ENCODE peak calls at places on chromosomes 12 and 14, in eight cellular contexts. X, L, D, R, V, S, J and H are unnamed samples. For H3K4me1 and H3K36me3, the result is how much of the 10 kb centered on the place peaks cover.

GRCh38 chr12:2976581-2976996 is 17.4 kb downstream of the TEAD4 start:
- DNase-seq in L (peak), V (no peak), D (no peak), X (no peak), J (no peak), R (no peak), S (no peak), H (no peak)

GRCh38 chr14:77882631-77883030 is 82.7 kb downstream of the ADCK1 start:
- DNase-seq in S (peak), D (no peak), R (no peak), L (peak), X (peak), J (no peak), V (peak), H (peak)

GRCh38 chr12:28237423-28237822 is 47.2 kb downstream of the CCDC91 start:
- DNase-seq in J (no peak), S (no peak), R (no peak), D (no peak), L (no peak), V (no peak), X (no peak), H (no peak)

GRCh38 chr14:51682411-51682810 is 30.7 kb downstream of the FRMD6 start:
- DNase-seq in R (no peak), J (peak), D (no peak), S (no peak), X (no peak), V (no peak), L (no peak), H (no peak)

GRCh38 chr14:61508526-61508925 is 186.8 kb upstream of the HIF1A start:
- DNase-seq in D (no peak), L (no peak), J (no peak), X (no peak), V (no peak), R (no peak), S (no peak), H (no peak)

GRCh38 chr12:62950317-62950716 is 15.4 kb upstream of the PPM1H start:
- DNase-seq in X (no peak), S (no peak), V (no peak), R (no peak), D (no peak), L (no peak), J (no peak), H (no peak)

GRCh38 chr12:88185988-88186387 is 43.9 kb downstream of the TMTC3 start:
- DNase-seq in V (no peak), D (no peak), R (no peak), L (no peak), X (no peak), J (peak), S (no peak), H (peak)

GRCh38 chr14:58633831-58634230 is 3.9 kb upstream of the DACT1 start:
- DNase-seq in R (no peak), S (no peak), X (no peak), V (no peak), J (peak), L (no peak), D (no peak), H (no peak)

GRCh38 chr12:128338344-128338743 is 71.4 kb downstream of the TMEM132C start:
- DNase-seq in L (no peak), V (no peak), R (no peak), X (no peak), D (no peak), S (no peak), J (no peak), H (no peak)

GRCh38 chr12:95416111-95416636 is 57.8 kb upstream of the METAP2 start:
- DNase-seq in S (no peak), R (no peak), X (no peak), V (no peak), D (no peak), L (no peak), J (no peak), H (no peak)

GRCh38 chr12:19710811-19711793 is 271.8 kb downstream of the AEBP2 start:
- DNase-seq in V (peak), J (no peak), R (no peak), L (no peak), S (no peak), D (no peak), X (peak), H (no peak)

GRCh38 chr14:92922883-92923743 is at the start of gene CHGA:
- DNase-seq in R (peak), X (no peak), L (peak), S (peak), V (peak), D (peak), J (peak), H (peak)

GRCh38 chr12:126807312-126807711 is 1459.7 kb upstream of the TMEM132C start:
- DNase-seq in D (no peak), X (no peak), L (no peak), S (no peak), V (no peak), R (no peak), J (no peak), H (no peak)

GRCh38 chr12:73181244-73181643 is 909.1 kb downstream of the TRHDE start:
- DNase-seq in R (no peak), S (no peak), D (no peak), L (no peak), X (no peak), J (no peak), V (no peak), H (no peak)

GRCh38 chr12:57753938-57754337 is 965 bp upstream of the MARCHF9 start:
- DNase-seq in S (no peak), J (no peak), V (no peak), L (no peak), R (no peak), D (no peak), X (no peak), H (no peak)

GRCh38 chr12:91616401-91616800 is 433.8 kb upstream of the DCN start:
- DNase-seq in S (no peak), V (no peak), X (no peak), R (no peak), D (no peak), J (no peak), L (no peak), H (no peak)

GRCh38 chr12:88579941-88580871 is at the start of gene KITLG:
- DNase-seq in X (peak), S (peak), V (peak), J (peak), D (peak), R (peak), L (peak), H (peak)

GRCh38 chr12:68919581-68920239 is 13.3 kb downstream of the CPM start:
- DNase-seq in L (no peak), D (no peak), S (no peak), V (no peak), X (no peak), R (peak), J (no peak), H (no peak)

GRCh38 chr14:75752086-75752485 is 91.0 kb downstream of the TTLL5 start:
- DNase-seq in D (no peak), S (no peak), L (no peak), X (no peak), V (no peak), R (no peak), J (no peak), H (no peak)

GRCh38 chr14:36367985-36368774 is 47.7 kb upstream of the MBIP start:
- DNase-seq in V (no peak), L (no peak), D (no peak), R (no peak), J (no peak), X (no peak), S (no peak), H (no peak)

GRCh38 chr14:77099425-77100167 is 1.5 kb downstream of the CIPC start:
- DNase-seq in D (no peak), R (peak), L (no peak), S (no peak), X (no peak), J (peak), V (peak), H (no peak)

GRCh38 chr12:90090929-90091651 is 382.5 kb upstream of the ATP2B1 start:
- DNase-seq in V (peak), L (no peak), J (peak), S (peak), D (peak), X (peak), R (peak), H (peak)

GRCh38 chr14:22400590-22401259 is 188.3 kb downstream of the DAD1 start:
- DNase-seq in J (no peak), X (no peak), D (no peak), R (no peak), S (no peak), L (no peak), V (no peak), H (no peak)

GRCh38 chr12:124461851-124462623 is 105.4 kb downstream of the NCOR2 start:
- DNase-seq in V (no peak), S (no peak), D (no peak), L (no peak), J (peak), R (no peak), X (no peak), H (no peak)

DNA sequence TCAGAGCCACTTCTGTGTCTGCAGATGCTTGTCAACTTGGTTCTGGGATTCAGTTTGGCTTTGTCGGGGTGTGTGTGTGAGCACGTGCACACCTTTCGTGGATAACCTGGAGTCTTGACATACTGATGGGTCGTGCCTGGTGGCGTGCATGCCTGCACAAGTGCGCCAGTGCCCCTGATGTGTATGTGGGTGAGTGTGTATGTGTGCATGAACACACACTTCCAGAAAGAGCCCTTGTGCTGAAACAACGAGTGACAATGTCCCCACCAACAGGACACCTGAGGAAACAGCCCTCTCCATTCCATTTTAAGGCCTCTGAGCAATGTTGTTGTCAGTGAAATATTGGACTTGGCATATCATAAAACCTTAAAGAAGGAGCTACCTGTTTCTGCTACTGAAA is 53.9 kb downstream of the SMUG1 start:
- DNase-seq in L (peak), S (no peak), R (no peak), V (no peak), J (no peak), X (no peak), D (no peak), H (no peak)
- TF ChIP-seq CTCF in L (peak), S (no peak), R (no peak), V (no peak), J (no peak), X (no peak), D (no peak), H (no peak)

DNA sequence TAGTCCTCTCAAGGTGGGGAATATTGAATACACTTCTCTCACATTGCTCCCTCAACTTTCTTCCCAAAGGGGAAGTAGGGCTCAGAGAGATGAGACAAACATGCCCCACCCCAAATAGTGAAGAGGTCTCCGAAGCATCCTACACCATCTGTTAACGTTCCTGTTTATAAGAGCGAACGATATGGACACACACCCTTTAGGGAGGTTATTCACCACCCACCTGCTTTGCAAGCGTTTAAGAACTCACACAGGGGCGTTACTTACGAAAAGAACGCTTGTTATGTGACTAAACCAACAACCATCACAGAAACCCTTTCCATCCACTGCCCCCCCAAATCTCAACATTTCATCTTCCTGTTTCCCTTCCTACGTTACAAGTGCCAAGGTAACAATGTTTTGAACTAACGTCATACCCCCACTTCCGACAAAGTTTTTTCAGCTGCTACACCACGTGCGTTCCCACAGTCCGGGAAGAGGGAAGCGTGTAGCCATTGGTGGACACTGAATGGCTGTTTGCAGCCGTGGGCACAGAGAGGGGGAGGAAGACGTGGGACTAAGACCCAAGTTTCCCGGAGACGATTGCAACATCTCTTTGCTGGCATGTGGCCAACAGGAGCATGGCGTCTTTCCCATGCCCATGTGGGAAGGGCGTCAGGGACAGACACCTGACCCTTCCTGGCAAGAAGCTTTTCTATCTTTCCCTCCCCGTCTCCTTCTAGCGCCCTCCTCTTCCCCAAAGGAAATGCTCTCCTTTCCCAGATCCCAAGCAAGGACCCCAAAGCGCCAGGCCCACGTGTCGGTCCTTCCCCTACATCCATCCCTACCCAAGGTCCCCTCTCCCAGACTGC is 1.2 kb downstream of the YBX3 start:
- DNase-seq in L (no peak), X (peak), J (peak), R (peak), S (peak), D (peak), V (peak), H (peak)
- H3K4me1 ChIP-seq in L (under half), X (under half), J (under half), R (under half), S (under half), D (under half), V (half or more), H (under half)

GRCh38 chr12:122144885-122145284 is 29.1 kb downstream of the IL31 start:
- DNase-seq in R (no peak), X (no peak), S (no peak), D (no peak), V (no peak), L (no peak), J (no peak), H (no peak)

GRCh38 chr12:122139941-122140340 is 34.1 kb downstream of the IL31 start:
- DNase-seq in L (no peak), D (no peak), J (no peak), S (no peak), V (no peak), R (no peak), X (no peak), H (no peak)

GRCh38 chr12:122142857-122143256 is 31.2 kb downstream of the IL31 start:
- DNase-seq in R (no peak), D (no peak), V (no peak), X (no peak), L (no peak), J (no peak), S (no peak), H (no peak)

GRCh38 chr12:122140467-122141257 is 33.4 kb downstream of the IL31 start:
- DNase-seq in S (no peak), R (no peak), V (no peak), X (no peak), J (no peak), L (no peak), D (no peak), H (no peak)

GRCh38 chr12:122141911-122142725 is 31.9 kb downstream of the IL31 start:
- DNase-seq in V (no peak), S (peak), D (no peak), X (no peak), R (no peak), J (no peak), L (no peak), H (no peak)
- H3K36me3 ChIP-seq in V (under half), S (half or more), D (under half), X (half or more), R (half or more), J (half or more), L (under half), H (under half)

GRCh38 chr12:102095677-102096263 is 24.1 kb downstream of the NUP37 start:
- DNase-seq in R (no peak), D (no peak), V (no peak), S (no peak), J (peak), L (no peak), X (no peak), H (peak)
- TF ChIP-seq CTCF in R (no peak), D (peak), V (peak), S (peak), J (peak), L (peak), X (peak), H (peak)

GRCh38 chr14:87896393-87897380 is 96.3 kb downstream of the GALC start:
- DNase-seq in R (peak), J (peak), S (no peak), V (peak), D (no peak), L (no peak), X (no peak), H (peak)

GRCh38 chr14:87899228-87899627 is 93.8 kb downstream of the GALC start:
- DNase-seq in D (no peak), S (no peak), R (no peak), V (no peak), J (no peak), X (no peak), L (no peak), H (no peak)

GRCh38 chr14:87898301-87898700 is 94.7 kb downstream of the GALC start:
- DNase-seq in X (no peak), L (no peak), R (no peak), D (no peak), J (peak), V (no peak), S (no peak), H (no peak)

DNA sequence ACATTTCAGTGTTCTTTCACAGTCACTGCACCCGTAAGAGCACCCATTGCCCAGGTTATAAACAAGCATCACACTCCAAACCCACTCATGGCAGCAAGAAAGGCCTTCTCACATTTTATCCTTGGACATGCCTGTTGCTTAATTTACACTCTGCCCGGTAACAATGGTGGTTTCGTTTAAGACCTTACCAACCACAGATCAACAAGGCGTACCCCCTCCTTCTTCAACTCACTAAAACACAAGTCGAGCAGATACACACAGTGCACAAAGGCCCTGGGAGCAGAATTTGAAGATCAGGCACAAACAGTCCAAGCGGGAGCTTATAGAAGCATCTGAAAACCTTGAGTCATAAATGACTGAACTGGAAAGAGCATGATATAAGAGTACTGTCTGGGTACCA is 98.1 kb downstream of the GALC start:
- DNase-seq in V (no peak), X (no peak), L (no peak), J (no peak), R (no peak), D (no peak), S (no peak), H (no peak)
- H3K4me1 ChIP-seq in V (under half), X (under half), L (under half), J (under half), R (under half), D (under half), S (under half), H (under half)